ENCODE peak calls at places on chromosome 21, in four cellular contexts. J is PC-3, U is coronary artery, G is endothelial cell. Z is an unnamed sample.

GRCh38 chr21:46081022-46081861 is 16.7 kb upstream of the COL6A2 start:
- DNase-seq in J (peak; percentile 55), U (peak; percentile 54), G (no peak), Z (no peak)

GRCh38 chr21:32336711-32337110 is 38.1 kb downstream of the MRAP start:
- DNase-seq in U (no peak), G (no peak), J (peak; percentile 39), Z (no peak)

GRCh38 chr21:33976082-33976979 is 60.7 kb upstream of the ATP5PO start:
- DNase-seq in J (peak; percentile 98), U (no peak), G (no peak), Z (no peak)

GRCh38 chr21:30146558-30147282 is 19.9 kb downstream of the CLDN17 start:
- DNase-seq in G (no peak), U (no peak), J (peak; percentile 79), Z (no peak)

GRCh38 chr21:14500873-14501272 is 45.2 kb downstream of the SAMSN1 start:
- DNase-seq in G (no peak), J (no peak), U (no peak), Z (no peak)

GRCh38 chr21:15826147-15826780 is 96.5 kb downstream of the USP25 start:
- DNase-seq in J (peak; percentile 84), G (peak; percentile 35), U (no peak), Z (peak; percentile 5)

GRCh38 chr21:39020751-39021474 is 162.3 kb downstream of the PSMG1 start:
- DNase-seq in U (no peak), J (peak; percentile 14), G (peak; percentile 52), Z (no peak)

GRCh38 chr21:15498455-15498854 is 231.3 kb upstream of the USP25 start:
- DNase-seq in G (no peak), J (no peak), U (no peak), Z (no peak)

GRCh38 chr21:31326478-31327247 is 17.4 kb downstream of the TIAM1 start:
- DNase-seq in J (no peak), G (no peak), U (no peak), Z (no peak)

GRCh38 chr21:46208761-46209721 is 19.5 kb downstream of the LSS start:
- DNase-seq in U (no peak), J (no peak), G (no peak), Z (no peak)

GRCh38 chr21:40271169-40271568 is 403.9 kb downstream of the PCP4 start:
- DNase-seq in U (no peak), J (no peak), G (no peak), Z (no peak)

GRCh38 chr21:31959881-31960280 is 87.1 kb downstream of the HUNK start:
- DNase-seq in G (no peak), J (no peak), U (no peak), Z (no peak)

GRCh38 chr21:29053011-29053553 is 20.4 kb downstream of the CCT8 start:
- DNase-seq in J (no peak), U (no peak), G (no peak), Z (no peak)

GRCh38 chr21:31142600-31142999 is 104.3 kb upstream of the KRTAP19-8 start:
- DNase-seq in U (no peak), J (peak; percentile 47), G (peak; percentile 21), Z (no peak)

GRCh38 chr21:27196651-27197050 is 229.8 kb upstream of the ADAMTS5 start:
- DNase-seq in U (no peak), G (no peak), J (peak; percentile 42), Z (no peak)

GRCh38 chr21:41547111-41547510 is 39.2 kb upstream of the TMPRSS2 start:
- DNase-seq in J (no peak), U (no peak), G (no peak), Z (no peak)

GRCh38 chr21:28375708-28376385 is 616.8 kb downstream of the LTN1 start:
- DNase-seq in U (no peak), G (no peak), J (no peak), Z (no peak)

GRCh38 chr21:46550511-46550941 is 54.4 kb downstream of the S100B start:
- DNase-seq in G (no peak), U (no peak), J (no peak), Z (no peak)

GRCh38 chr21:37863842-37864241 is 52.4 kb downstream of the KCNJ6 start:
- DNase-seq in J (no peak), G (no peak), U (no peak), Z (no peak)

GRCh38 chr21:32499249-32500055 is 85.9 kb downstream of the TCP10L start:
- DNase-seq in J (peak; percentile 44), G (no peak), U (no peak), Z (no peak)

GRCh38 chr21:25733859-25734653 is 648 bp downstream of the ATP5PF start:
- DNase-seq in U (no peak), G (no peak), J (peak; percentile 9), Z (peak; percentile 46)

GRCh38 chr21:37986751-37987399 is 70.6 kb upstream of the KCNJ6 start:
- DNase-seq in U (no peak), J (peak; percentile 71), G (no peak), Z (no peak)

GRCh38 chr21:33324311-33325221 is at the start of gene IFNAR1:
- DNase-seq in U (peak; percentile 99), J (peak; percentile 94), G (peak; percentile 94), Z (peak; percentile 99)

GRCh38 chr21:17597680-17598079 is 15.0 kb downstream of the BTG3 start:
- DNase-seq in G (no peak), J (no peak), U (no peak), Z (no peak)

GRCh38 chr21:44919913-44920693 is 596 bp downstream of the ITGB2 start:
- DNase-seq in G (no peak), U (no peak), J (no peak), Z (no peak)
- TF ChIP-seq CTCF in G (no peak), U (no peak), J (no peak), Z (no peak)

DNA sequence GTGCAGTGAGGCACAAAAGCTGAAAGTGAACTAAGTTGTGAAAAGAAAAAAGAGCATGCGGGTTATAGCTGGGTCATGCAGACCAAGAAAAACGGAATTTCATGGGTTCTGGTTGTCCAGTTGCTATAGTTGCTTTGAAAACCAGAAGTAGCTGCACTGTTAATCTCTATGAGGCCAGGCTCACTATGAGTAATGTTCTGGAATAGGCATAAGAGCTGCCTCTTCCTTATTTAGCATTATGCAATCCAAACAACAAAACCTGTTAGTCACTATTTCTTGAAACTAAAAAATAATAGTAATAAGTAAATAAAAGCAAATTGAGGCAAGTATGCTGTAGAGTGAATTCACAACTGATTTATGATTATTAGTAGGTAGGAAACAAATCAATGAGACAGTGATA is 1383.7 kb downstream of the MRPL39 start:
- DNase-seq in G (no peak), J (peak; percentile 20), U (no peak), Z (no peak)
- TF ChIP-seq CTCF in G (no peak), J (no peak), U (no peak), Z (no peak)

GRCh38 chr21:20313013-20313412 is 685.2 kb upstream of the NCAM2 start:
- DNase-seq in U (no peak), J (no peak), G (no peak), Z (no peak)
- TF ChIP-seq CTCF in U (no peak), J (no peak), G (no peak), Z (no peak)

GRCh38 chr21:19510057-19510456 is 1106.5 kb upstream of the TMPRSS15 start:
- DNase-seq in U (no peak), G (no peak), J (no peak), Z (no peak)

GRCh38 chr21:19508844-19509243 is 1105.3 kb upstream of the TMPRSS15 start:
- DNase-seq in G (no peak), J (no peak), U (no peak), Z (no peak)

GRCh38 chr21:19510653-19511052 is 1107.1 kb upstream of the TMPRSS15 start:
- DNase-seq in J (no peak), G (no peak), U (no peak), Z (no peak)

GRCh38 chr21:19508442-19508841 is 1104.9 kb upstream of the TMPRSS15 start:
- DNase-seq in U (no peak), G (no peak), J (no peak), Z (no peak)

DNA sequence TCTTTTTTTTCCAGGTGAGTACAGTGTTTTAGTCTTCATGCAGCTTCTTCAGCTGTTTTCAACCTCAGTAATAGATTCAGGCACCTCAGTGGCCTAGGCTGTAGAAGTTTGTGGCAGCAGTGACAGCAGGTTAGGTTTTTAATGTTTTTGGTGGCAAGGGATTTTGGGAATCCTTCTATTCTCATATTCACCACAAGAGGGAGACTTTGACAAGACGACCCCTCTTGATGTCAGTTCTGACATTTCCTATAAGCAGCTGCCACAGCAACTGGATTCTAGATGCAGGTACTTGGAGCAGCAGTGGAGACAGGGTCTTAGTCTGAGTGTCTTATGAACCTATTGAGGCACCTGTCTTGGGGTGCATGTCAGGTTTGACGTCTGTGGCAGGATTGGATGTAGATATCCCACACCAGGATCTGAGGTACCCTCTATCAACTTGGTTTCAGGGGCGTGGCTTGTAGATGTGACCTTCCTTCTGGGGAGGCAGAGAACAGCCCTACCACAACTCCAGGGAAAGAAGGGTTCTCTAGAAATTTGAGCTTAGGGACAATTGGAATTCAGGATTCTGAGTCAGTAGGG is 1104.2 kb upstream of the TMPRSS15 start:
- DNase-seq in G (no peak), U (no peak), J (peak; percentile 28), Z (no peak)
- TF ChIP-seq CTCF in G (peak; percentile 83), U (no peak), J (peak; percentile 54), Z (peak; percentile 42)

GRCh38 chr21:35563885-35564451 is 496.4 kb downstream of the SETD4 start:
- DNase-seq in U (no peak), J (no peak), G (no peak), Z (peak; percentile 11)
- TF ChIP-seq CTCF in U (no peak), J (no peak), G (no peak), Z (no peak)

GRCh38 chr21:42688226-42688840 is 34.9 kb downstream of the PDE9A start:
- DNase-seq in U (no peak), J (no peak), G (no peak), Z (no peak)

GRCh38 chr21:42687796-42688195 is 34.4 kb downstream of the PDE9A start:
- DNase-seq in U (no peak), G (no peak), J (no peak), Z (no peak)

GRCh38 chr21:42685954-42686500 is 32.6 kb downstream of the PDE9A start:
- DNase-seq in U (no peak), G (no peak), J (no peak), Z (no peak)

GRCh38 chr21:42690586-42690985 is 37.2 kb downstream of the PDE9A start:
- DNase-seq in G (no peak), J (no peak), U (no peak), Z (no peak)

DNA sequence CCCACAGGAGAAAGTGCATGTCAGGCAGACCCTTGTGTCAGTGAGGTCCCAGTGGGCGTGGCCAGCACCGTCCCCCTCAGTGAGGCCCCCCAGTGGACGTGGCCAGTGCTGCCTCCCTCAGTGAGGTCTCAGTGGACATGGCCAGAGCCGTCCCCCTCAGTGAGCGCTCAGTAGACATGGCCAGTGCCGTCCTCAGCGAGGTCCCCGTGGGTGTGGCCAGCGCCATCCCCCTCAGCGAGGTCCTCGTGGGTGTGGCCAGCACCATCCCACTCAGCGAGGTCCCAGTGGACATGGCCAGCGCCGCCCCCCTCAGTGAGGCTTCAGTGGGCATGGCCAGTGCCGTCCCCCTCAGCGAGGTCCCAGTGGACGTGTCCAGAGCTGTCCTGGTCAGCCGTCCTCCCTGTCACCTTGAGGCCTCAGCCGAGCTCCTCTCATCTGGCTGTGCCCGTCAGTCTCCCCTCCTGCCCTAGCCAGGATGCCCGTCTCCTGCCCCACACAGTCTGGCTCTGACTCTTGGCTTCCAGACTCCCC is 35.5 kb downstream of the PDE9A start:
- DNase-seq in G (no peak), U (no peak), J (no peak), Z (no peak)
- TF ChIP-seq CTCF in G (no peak), U (no peak), J (no peak), Z (no peak)

Z was measured in nephron progenitor cell.